ENCODE peak calls at places on chromosome 11, in eight cellular contexts. C is GM23338, H is brain microvascular endothelial cell, V is mammary epithelial cell, T is astrocyte, I is cardiac muscle cell, O is heart left ventricle, P is GM06990. U is an unnamed sample.

GRCh38 chr11:63889344-63889743 is 27.6 kb downstream of the RCOR2 start:
- DNase-seq in H (no peak), V (peak; percentile 71), P (no peak), T (no peak), O (no peak), C (no peak), I (no peak), U (peak; percentile 68)

GRCh38 chr11:77884186-77884828 is 63.4 kb downstream of the AAMDC start:
- DNase-seq in P (no peak), T (peak; percentile 92), C (no peak), O (no peak), V (no peak), H (peak; percentile 13), I (no peak), U (no peak)

GRCh38 chr11:34548278-34548677 is 34.7 kb upstream of the ELF5 start:
- DNase-seq in O (no peak), T (no peak), C (no peak), I (no peak), H (no peak), V (no peak), P (no peak), U (no peak)

GRCh38 chr11:9688716-9689511 is 25.0 kb downstream of the SWAP70 start:
- DNase-seq in O (peak; percentile 19), P (peak; percentile 78), H (peak; percentile 76), V (peak; percentile 80), I (peak; percentile 39), C (no peak), T (peak; percentile 90), U (peak; percentile 69)

GRCh38 chr11:93123351-93123898 is 74.4 kb downstream of the SLC36A4 start:
- DNase-seq in V (no peak), T (peak; percentile 36), P (no peak), O (peak; percentile 47), I (no peak), C (no peak), H (no peak), U (no peak)

GRCh38 chr11:126640186-126640585 is 284.7 kb downstream of the ST3GAL4 start:
- DNase-seq in O (no peak), C (no peak), P (no peak), V (no peak), I (peak; percentile 3), H (no peak), T (no peak), U (no peak)

GRCh38 chr11:124811423-124812125 is 11.4 kb upstream of the MSANTD2 start:
- DNase-seq in O (no peak), C (no peak), I (no peak), H (no peak), P (no peak), V (no peak), T (no peak), U (no peak)

GRCh38 chr11:105611414-105611813 is 1.5 kb downstream of the GRIA4 start:
- DNase-seq in P (no peak), O (no peak), I (peak; percentile 2), H (no peak), T (no peak), C (no peak), V (no peak), U (no peak)

GRCh38 chr11:71098776-71099175 is 153.6 kb downstream of the SHANK2 start:
- DNase-seq in H (no peak), P (no peak), I (no peak), O (no peak), C (no peak), T (no peak), V (no peak), U (no peak)

DNA sequence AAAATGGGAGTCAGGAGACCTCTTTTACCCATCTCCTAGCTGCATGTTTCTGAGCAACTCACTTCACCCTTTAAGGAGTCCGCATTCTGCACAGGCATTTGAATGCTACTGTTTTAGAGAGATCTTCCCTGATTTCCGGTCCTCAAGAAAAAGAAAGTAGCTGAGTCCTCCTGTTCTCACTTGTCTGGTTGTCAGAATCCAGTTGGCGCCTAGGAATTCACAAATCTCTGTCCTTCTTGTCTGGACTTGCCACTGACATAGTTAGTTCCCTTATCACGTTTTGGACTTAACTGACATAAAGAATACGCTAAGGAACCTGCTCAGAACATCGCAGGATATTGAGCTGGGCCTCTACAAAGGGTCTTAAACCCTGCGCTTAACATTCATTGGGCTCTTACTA is 61.3 kb upstream of the OR5P2 start:
- DNase-seq in O (no peak), H (no peak), I (no peak), P (no peak), V (peak; percentile 75), C (no peak), T (no peak), U (peak; percentile 92)
- H3K4me3 ChIP-seq in O (no peak overlapping the region), H (no peak overlapping the region), I (no peak overlapping the region), P (no peak overlapping the region), V (peak overlapping the region; percentile 21), C (no peak overlapping the region), T (no peak overlapping the region), U (no peak overlapping the region)

GRCh38 chr11:75261902-75262361 is 21.4 kb downstream of the TPBGL start:
- DNase-seq in C (no peak), O (no peak), V (no peak), P (no peak), H (no peak), I (no peak), T (no peak), U (no peak)

GRCh38 chr11:75261474-75261847 is 20.9 kb downstream of the TPBGL start:
- DNase-seq in C (no peak), T (no peak), I (no peak), O (no peak), P (no peak), H (no peak), V (no peak), U (no peak)

GRCh38 chr11:75262436-75262835 is 21.9 kb downstream of the TPBGL start:
- DNase-seq in T (no peak), P (no peak), H (no peak), O (no peak), C (no peak), I (no peak), V (no peak), U (no peak)

GRCh38 chr11:75259711-75260110 is 19.1 kb downstream of the TPBGL start:
- DNase-seq in T (no peak), P (no peak), O (no peak), H (no peak), I (no peak), C (no peak), V (no peak), U (no peak)

GRCh38 chr11:75260396-75260795 is 19.8 kb downstream of the TPBGL start:
- DNase-seq in O (no peak), V (no peak), H (no peak), T (no peak), P (no peak), C (no peak), I (no peak), U (no peak)
- TF ChIP-seq CTCF in O (no peak), V (no peak), H (no peak), T (no peak), P (no peak), C (no peak), I (no peak), U (no peak)

GRCh38 chr11:118924591-118925585 is 838 bp downstream of the BCL9L start:
- DNase-seq in P (peak; percentile 51), O (peak; percentile 66), H (no peak), V (peak; percentile 46), I (peak; percentile 72), T (no peak), C (peak; percentile 84), U (no peak)

GRCh38 chr11:118923721-118924587 is 1.8 kb downstream of the BCL9L start:
- DNase-seq in I (no peak), V (peak; percentile 35), O (no peak), T (no peak), C (no peak), P (no peak), H (no peak), U (no peak)

GRCh38 chr11:118921121-118921928 is 4.4 kb downstream of the BCL9L start:
- DNase-seq in T (peak; percentile 58), I (no peak), O (no peak), C (peak; percentile 78), P (no peak), V (peak; percentile 85), H (peak; percentile 77), U (peak; percentile 83)

GRCh38 chr11:118922745-118923627 is 2.7 kb downstream of the BCL9L start:
- DNase-seq in T (no peak), V (no peak), H (no peak), O (no peak), P (no peak), I (no peak), C (no peak), U (no peak)

DNA sequence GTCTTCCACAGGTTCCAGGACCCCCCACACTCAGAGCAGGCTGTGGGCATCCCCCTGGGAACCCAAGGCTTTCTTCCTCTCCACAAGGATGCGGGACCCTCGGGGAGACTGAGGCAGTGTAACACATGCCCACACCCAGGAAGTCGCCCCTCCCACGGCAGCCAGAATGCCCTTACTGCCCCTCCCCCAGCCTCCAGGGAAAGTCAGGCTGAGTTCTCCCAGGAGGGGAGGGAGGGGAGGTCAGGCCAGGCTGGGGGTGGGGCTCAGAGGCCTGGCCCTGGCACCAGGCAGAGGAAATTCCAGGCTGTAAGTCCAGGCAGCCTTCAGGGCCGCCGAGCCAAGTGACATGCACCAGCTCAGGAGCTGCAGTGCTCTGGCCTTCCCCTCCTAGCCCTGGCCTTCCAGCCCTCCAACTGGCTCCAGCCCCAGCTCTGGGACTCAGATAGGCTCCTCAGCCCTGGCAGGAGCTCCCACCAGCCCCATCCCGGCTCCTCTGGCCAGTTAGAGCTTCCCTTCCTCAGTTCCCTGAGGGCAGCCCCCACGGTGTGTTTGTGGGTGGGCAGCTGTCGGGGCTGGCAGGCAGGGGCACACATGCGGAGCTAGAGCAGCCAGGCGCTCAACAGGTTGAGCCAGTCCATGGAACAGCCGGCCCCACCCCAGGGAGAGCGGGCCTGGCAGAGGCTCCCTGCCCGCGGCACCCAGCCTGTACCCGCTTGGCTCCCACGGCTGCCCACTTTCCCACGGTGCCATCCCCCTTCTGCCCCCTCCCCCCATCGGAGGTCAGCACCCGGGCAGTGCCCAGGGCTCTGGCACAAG is 3.6 kb downstream of the BCL9L start:
- DNase-seq in C (peak; percentile 88), T (peak; percentile 47), O (peak; percentile 82), H (no peak), V (peak; percentile 66), I (peak; percentile 85), P (no peak), U (peak; percentile 61)
- H3K4me3 ChIP-seq in C (peak overlapping the region; percentile 98), T (peak overlapping the region; percentile 96), O (peak overlapping the region; percentile 96), H (peak overlapping the region; percentile 96), V (peak overlapping the region; percentile 100), I (peak overlapping the region; percentile 95), P (no peak overlapping the region), U (peak overlapping the region; percentile 87)

GRCh38 chr11:116217441-116217840 is 555.3 kb downstream of the BUD13 start:
- DNase-seq in P (no peak), C (no peak), T (no peak), O (no peak), H (no peak), I (no peak), V (no peak), U (no peak)

GRCh38 chr11:116217006-116217405 is 555.8 kb downstream of the BUD13 start:
- DNase-seq in V (peak; percentile 8), I (peak; percentile 60), P (no peak), O (no peak), T (no peak), C (peak; percentile 83), H (peak; percentile 49), U (peak; percentile 37)

GRCh38 chr11:116211166-116211565 is 561.6 kb downstream of the BUD13 start:
- DNase-seq in O (no peak), V (no peak), T (no peak), C (no peak), I (no peak), P (no peak), H (no peak), U (no peak)

GRCh38 chr11:116219171-116219635 is 553.6 kb downstream of the BUD13 start:
- DNase-seq in P (no peak), C (no peak), H (no peak), T (peak; percentile 29), I (no peak), O (no peak), V (no peak), U (no peak)

GRCh38 chr11:116215471-116216113 is 557.2 kb downstream of the BUD13 start:
- DNase-seq in V (no peak), O (no peak), C (peak; percentile 88), P (no peak), I (peak; percentile 20), H (no peak), T (no peak), U (peak; percentile 5)
- TF ChIP-seq CTCF in V (peak; percentile 28), O (no peak), C (peak; percentile 85), P (peak; percentile 53), I (peak; percentile 15), H (peak; percentile 13), T (peak; percentile 14), U (peak; percentile 10)

U was measured in bronchial epithelial cell.